ENCODE peak calls at places on chromosomes 1 and 21, in six cellular contexts. C is heart left ventricle, I is esophagus squamous epithelium, E is lower leg skin, G is uterus, N is IMR-90. U is an unnamed sample.

GRCh38 chr1:36301220-36301619 is 4.9 kb upstream of the SH3D21 start:
- DNase-seq in N (no peak), G (no peak), C (no peak), I (no peak), E (no peak), U (no peak)

GRCh38 chr21:27806261-27806660 is 839.4 kb upstream of the ADAMTS5 start:
- DNase-seq in N (peak), C (no peak), I (no peak), E (no peak), G (no peak), U (no peak)

GRCh38 chr1:35319988-35320713 is 51.6 kb downstream of the ZMYM4 start:
- DNase-seq in G (no peak), N (peak), E (no peak), I (no peak), C (peak), U (no peak)

GRCh38 chr1:239184581-239185244 is 201.7 kb upstream of the CHRM3 start:
- DNase-seq in E (no peak), N (no peak), G (no peak), C (no peak), I (no peak), U (no peak)

GRCh38 chr1:235077571-235078479 is 50.8 kb downstream of the TOMM20 start:
- DNase-seq in C (no peak), N (peak), I (no peak), G (no peak), E (no peak), U (no peak)

GRCh38 chr21:25573409-25574206 is 33.7 kb downstream of the MRPL39 start:
- DNase-seq in I (no peak), E (no peak), G (no peak), N (peak), C (no peak), U (no peak)

GRCh38 chr1:161115132-161115711 is 2.6 kb downstream of the PFDN2 start:
- DNase-seq in E (no peak), N (peak), G (no peak), I (no peak), C (no peak), U (no peak)

GRCh38 chr1:33181906-33182305 is at the start of gene TRIM62:
- DNase-seq in E (peak), G (peak), I (peak), N (peak), C (peak), U (peak)

GRCh38 chr1:40476924-40477679 is at the start of gene ZFP69:
- DNase-seq in E (peak), C (peak), I (peak), G (peak), N (peak), U (peak)

GRCh38 chr1:53349968-53350852 is 22.3 kb upstream of the LRP8 start:
- DNase-seq in I (no peak), N (no peak), C (no peak), G (no peak), E (no peak), U (no peak)

GRCh38 chr1:8015036-8015808 is 10.9 kb downstream of the ERRFI1 start:
- DNase-seq in I (no peak), C (no peak), G (peak), N (peak), E (peak), U (no peak)

GRCh38 chr1:245790441-245790840 is 635.7 kb downstream of the KIF26B start:
- DNase-seq in N (peak), G (no peak), C (no peak), E (no peak), I (no peak), U (no peak)

GRCh38 chr1:91591175-91591968 is 90.7 kb downstream of the CDC7 start:
- DNase-seq in I (no peak), N (no peak), E (no peak), G (no peak), C (no peak), U (no peak)

GRCh38 chr1:41314781-41315481 is 46.3 kb upstream of the FOXO6 start:
- DNase-seq in N (peak), E (no peak), G (no peak), C (no peak), I (no peak), U (no peak)

GRCh38 chr1:50110656-50111055 is 1.9 kb downstream of the ELAVL4 start:
- DNase-seq in E (no peak), N (no peak), I (no peak), C (no peak), G (no peak), U (no peak)

GRCh38 chr1:115134850-115135484 is 45.7 kb upstream of the TSPAN2 start:
- DNase-seq in C (no peak), G (no peak), E (no peak), N (peak), I (no peak), U (no peak)

GRCh38 chr1:206766251-206766856 is 4.2 kb upstream of the IL19 start:
- DNase-seq in G (no peak), C (peak), E (peak), I (no peak), N (peak), U (no peak)

GRCh38 chr1:119974013-119974412 is 77.7 kb upstream of the ADAM30 start:
- DNase-seq in C (no peak), G (no peak), N (no peak), I (no peak), E (no peak), U (no peak)

GRCh38 chr1:219066631-219067349 is 106.9 kb upstream of the LYPLAL1 start:
- DNase-seq in G (no peak), C (no peak), N (peak), E (no peak), I (no peak), U (no peak)

GRCh38 chr1:8427493-8427892 is 109.6 kb downstream of the SLC45A1 start:
- DNase-seq in C (no peak), E (no peak), G (no peak), I (no peak), N (no peak), U (peak)

GRCh38 chr1:94120983-94121382 is at the start of gene ABCA4:
- DNase-seq in I (no peak), N (no peak), G (no peak), E (no peak), C (no peak), U (no peak)

GRCh38 chr1:1058921-1059493 is 15.1 kb downstream of the RNF223 start:
- DNase-seq in E (no peak), G (no peak), N (no peak), I (no peak), C (no peak), U (no peak)

GRCh38 chr1:58819719-58820118 is 35.9 kb upstream of the JUN start:
- DNase-seq in C (no peak), I (no peak), N (peak), E (no peak), G (no peak), U (no peak)

GRCh38 chr1:168291222-168291824 is 10.6 kb downstream of the TBX19 start:
- DNase-seq in N (no peak), I (no peak), G (no peak), C (no peak), E (no peak), U (no peak)

GRCh38 chr1:32867671-32868070 is 3.0 kb downstream of the FNDC5 start:
- DNase-seq in G (no peak), E (no peak), C (no peak), N (no peak), I (no peak), U (no peak)

GRCh38 chr21:45457161-45457831 is 52.3 kb downstream of the COL18A1 start:
- DNase-seq in G (no peak), N (no peak), C (peak), E (no peak), I (no peak), U (no peak)

GRCh38 chr21:45459171-45460010 is 54.4 kb downstream of the COL18A1 start:
- DNase-seq in G (no peak), C (peak), N (no peak), I (no peak), E (no peak), U (no peak)

GRCh38 chr21:45457832-45458172 is 52.8 kb downstream of the COL18A1 start:
- DNase-seq in G (no peak), E (no peak), C (peak), I (no peak), N (no peak), U (no peak)

GRCh38 chr21:45460011-45460565 is 55.1 kb downstream of the COL18A1 start:
- DNase-seq in I (no peak), E (no peak), N (no peak), G (no peak), C (no peak), U (no peak)

GRCh38 chr21:45458281-45459170 is 53.6 kb downstream of the COL18A1 start:
- DNase-seq in I (no peak), G (no peak), N (no peak), E (no peak), C (peak), U (no peak)
- TF ChIP-seq POLR2A in I (no peak), G (no peak), N (no peak), E (no peak), C (no peak), U (no peak)

GRCh38 chr1:178093958-178094751 is at the start of gene RASAL2:
- DNase-seq in G (peak), C (peak), E (peak), I (no peak), N (peak), U (peak)

GRCh38 chr1:178096421-178096820 is 2.5 kb downstream of the RASAL2 start:
- DNase-seq in E (no peak), I (no peak), C (no peak), G (no peak), N (peak), U (no peak)

GRCh38 chr1:178094752-178095645 is 1.1 kb downstream of the RASAL2 start:
- DNase-seq in N (no peak), I (no peak), G (no peak), E (no peak), C (no peak), U (no peak)

GRCh38 chr1:178091986-178092745 is 1.7 kb upstream of the RASAL2 start:
- DNase-seq in G (no peak), C (no peak), N (peak), I (no peak), E (no peak), U (no peak)

GRCh38 chr1:178093150-178093957 is 550 bp upstream of the RASAL2 start:
- DNase-seq in E (peak), N (peak), C (peak), G (peak), I (peak), U (peak)
- TF ChIP-seq POLR2A in E (no peak), N (no peak), C (no peak), G (peak), I (no peak), U (no peak)

GRCh38 chr1:20029178-20029912 is 40.6 kb upstream of the PLA2G5 start:
- DNase-seq in C (peak), N (no peak), G (no peak), E (no peak), I (no peak), U (no peak)
- TF ChIP-seq POLR2A in C (no peak), N (no peak), G (no peak), E (no peak), I (no peak), U (no peak)

DNA sequence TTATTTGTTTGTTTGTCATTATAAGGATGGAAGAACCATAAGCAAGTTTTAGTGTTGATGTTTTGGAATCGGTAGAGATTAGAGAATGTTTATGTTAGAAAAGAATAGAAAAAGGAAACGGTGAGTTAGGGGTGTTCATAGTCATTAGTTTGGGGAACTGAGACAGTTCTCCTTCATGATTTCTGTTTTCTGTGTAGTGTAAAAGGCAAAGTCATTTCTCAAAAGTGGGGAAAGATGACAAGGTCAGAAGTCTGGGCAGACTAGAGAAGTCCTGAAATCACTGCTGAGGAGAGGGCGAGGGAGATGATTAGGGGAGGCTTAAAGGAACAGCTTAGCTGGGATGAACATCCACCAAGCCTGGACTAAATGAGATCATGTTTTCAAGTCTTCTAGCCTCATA is 498.9 kb downstream of the TTLL7 start:
- DNase-seq in I (no peak), E (no peak), G (no peak), C (no peak), N (no peak), U (no peak)
- TF ChIP-seq POLR2A in I (no peak), E (no peak), G (no peak), C (no peak), N (no peak), U (no peak)

DNA sequence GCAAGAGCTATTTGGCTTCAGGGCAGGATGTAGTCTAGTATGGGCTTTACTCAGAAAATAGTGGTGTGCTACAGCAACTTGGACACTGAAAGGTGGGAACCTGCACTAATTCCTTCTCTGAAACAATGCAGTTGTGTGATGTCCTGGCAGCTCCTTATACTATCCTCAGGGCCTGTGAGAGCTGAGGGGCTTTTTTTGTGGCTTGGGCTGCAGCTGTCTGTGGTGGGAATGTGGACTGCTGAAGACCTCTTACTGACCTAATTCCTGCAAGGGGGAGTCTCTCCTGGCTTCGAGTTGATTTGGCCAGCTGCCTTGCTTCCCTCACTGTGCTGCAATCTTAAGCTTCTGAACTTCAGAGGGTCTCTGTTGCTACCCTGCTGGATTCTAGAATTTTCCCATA is 22.3 kb upstream of the CHODL start:
- DNase-seq in G (no peak), E (no peak), N (no peak), C (no peak), I (no peak), U (no peak)
- TF ChIP-seq POLR2A in G (no peak), E (no peak), N (no peak), C (no peak), I (no peak), U (no peak)

GRCh38 chr1:204752688-204753040 is 67.1 kb upstream of the LRRN2 start:
- DNase-seq in N (no peak), C (no peak), E (no peak), I (no peak), G (no peak), U (no peak)

GRCh38 chr1:204751480-204751879 is 65.9 kb upstream of the LRRN2 start:
- DNase-seq in N (no peak), I (no peak), E (no peak), C (no peak), G (no peak), U (no peak)

GRCh38 chr1:204754821-204755220 is 69.3 kb upstream of the LRRN2 start:
- DNase-seq in G (no peak), N (no peak), E (no peak), I (no peak), C (no peak), U (no peak)

GRCh38 chr1:204756349-204756748 is 70.8 kb upstream of the LRRN2 start:
- DNase-seq in C (no peak), I (no peak), E (no peak), G (no peak), N (no peak), U (no peak)

DNA sequence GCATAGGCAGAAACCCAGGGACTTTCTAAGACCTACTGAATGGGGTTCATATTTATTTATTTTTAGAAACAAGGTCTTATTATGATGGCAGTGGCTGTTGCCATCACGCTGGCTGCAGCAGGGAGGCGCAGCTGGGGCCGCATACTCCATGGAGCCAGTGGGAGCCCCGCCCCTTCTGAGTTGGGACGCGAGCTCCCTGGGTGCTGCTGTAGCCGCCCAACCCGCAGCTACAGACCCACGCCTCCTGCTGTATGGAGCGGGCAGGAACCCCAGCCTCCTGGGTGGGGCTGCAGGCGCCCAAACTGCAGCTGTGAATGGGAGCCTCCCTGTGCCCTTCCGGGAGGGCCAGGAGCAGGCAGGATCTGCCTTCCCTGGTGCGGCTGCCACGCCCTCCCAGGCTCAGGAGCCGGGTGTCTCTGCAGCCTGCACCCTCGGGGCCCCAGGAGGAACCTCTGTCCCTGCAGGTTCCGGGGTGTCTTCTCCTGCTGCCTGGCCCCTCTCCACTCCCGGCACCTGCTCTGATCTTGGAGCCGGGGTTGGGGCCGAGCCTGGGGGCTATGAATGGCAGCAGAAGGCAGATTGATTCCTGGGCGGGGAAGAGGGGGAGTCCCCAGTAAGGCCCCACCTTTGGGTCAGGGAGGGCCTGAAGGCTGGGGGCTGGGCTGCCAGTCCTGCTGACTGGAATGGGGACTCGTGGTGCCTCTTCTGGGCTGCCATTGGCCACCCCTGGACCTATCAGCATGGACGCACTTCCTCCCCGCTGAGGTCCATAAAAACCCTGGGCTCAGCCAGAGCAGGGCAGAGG is 66.5 kb upstream of the LRRN2 start:
- DNase-seq in G (no peak), N (no peak), C (no peak), E (peak), I (no peak), U (no peak)
- TF ChIP-seq POLR2A in G (no peak), N (no peak), C (no peak), E (no peak), I (no peak), U (no peak)

GRCh38 chr1:243841507-243841906 is 8.5 kb downstream of the AKT3 start:
- DNase-seq in C (no peak), E (no peak), G (no peak), N (peak), I (no peak), U (no peak)

GRCh38 chr1:243844186-243844585 is 5.9 kb downstream of the AKT3 start:
- DNase-seq in I (no peak), C (no peak), N (no peak), E (no peak), G (no peak), U (no peak)

GRCh38 chr1:243842154-243842553 is 7.9 kb downstream of the AKT3 start:
- DNase-seq in I (no peak), E (no peak), C (no peak), N (no peak), G (no peak), U (no peak)

GRCh38 chr1:243845888-243846287 is 4.2 kb downstream of the AKT3 start:
- DNase-seq in E (no peak), C (no peak), N (no peak), G (no peak), I (no peak), U (no peak)

GRCh38 chr1:243842978-243843490 is 7.0 kb downstream of the AKT3 start:
- DNase-seq in I (no peak), C (no peak), N (peak), E (peak), G (no peak), U (no peak)
- TF ChIP-seq POLR2A in I (no peak), C (no peak), N (no peak), E (no peak), G (no peak), U (no peak)

DNA sequence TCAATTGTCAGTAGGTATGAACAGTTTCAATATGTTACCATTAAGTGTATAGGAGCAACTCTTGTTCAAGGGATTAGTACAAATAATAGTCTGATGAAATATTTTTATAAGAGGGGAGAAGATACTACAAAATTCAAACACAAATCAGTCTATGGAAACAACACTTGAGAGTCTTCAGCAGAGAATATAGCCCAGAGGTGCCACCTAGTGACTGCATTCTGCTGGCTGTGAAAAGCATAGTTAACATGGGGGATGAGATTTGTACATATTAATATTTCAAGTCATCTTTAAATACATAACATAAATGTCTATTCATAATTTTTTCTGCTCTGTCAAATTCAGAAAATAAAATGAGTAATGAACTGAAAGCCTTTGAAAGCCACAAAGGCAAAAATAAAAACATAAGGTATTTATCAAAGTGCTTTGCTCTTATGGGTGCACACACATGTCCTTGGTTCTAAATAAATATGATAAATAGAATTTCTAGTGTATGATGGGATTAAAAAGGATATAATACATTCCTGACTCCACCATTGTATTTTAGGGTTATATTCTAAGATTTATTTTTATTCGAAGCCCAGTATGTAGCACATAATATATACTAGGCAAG is 440.9 kb upstream of the ZRANB2 start:
- DNase-seq in G (no peak), E (no peak), I (no peak), N (peak), C (no peak), U (no peak)
- TF ChIP-seq POLR2A in G (no peak), E (no peak), I (no peak), N (no peak), C (no peak), U (no peak)